ENCODE peak calls at places on chromosomes 13 and 19, in ten cellular contexts. N is ascending aorta, F is cardiac muscle cell, D is suprapubic skin, X is astrocyte of the spinal cord, P is PC-3, L is tibial nerve, Z is AG09319, G is AG04450, J is mesothelial cell of epicardium. T is an unnamed sample.
A peak's percentile ranks its signal among the peaks of the same experiment; 100 is the strongest.

GRCh38 chr19:44580366-44580895 is 32.9 kb upstream of the IGSF23 start:
- DNase-seq in N (no peak), F (no peak), D (no peak), X (no peak), P (no peak), L (no peak), Z (no peak), G (no peak), J (no peak), T (no peak)

GRCh38 chr13:102347490-102347889 is 54.4 kb downstream of the FGF14 start:
- DNase-seq in N (no peak), F (no peak), D (no peak), X (no peak), P (no peak), L (no peak), Z (no peak), G (no peak), J (no peak), T (no peak)

GRCh38 chr19:18967358-18968146 is 26.5 kb upstream of the HOMER3 start:
- DNase-seq in N (peak; percentile 50), F (no peak), D (peak; percentile 91), X (peak; percentile 25), P (peak; percentile 77), L (peak; percentile 23), Z (no peak), G (no peak), J (no peak), T (no peak)

GRCh38 chr13:68697551-68697950 is 1410.1 kb upstream of the ATXN8OS start:
- DNase-seq in N (no peak), F (no peak), D (no peak), X (peak; percentile 23), P (no peak), L (no peak), Z (no peak), G (no peak), J (no peak), T (no peak)

GRCh38 chr13:98796798-98797197 is 44.3 kb upstream of the SLC15A1 start:
- DNase-seq in N (no peak), F (no peak), D (no peak), X (no peak), P (no peak), L (no peak), Z (no peak), G (no peak), J (no peak), T (no peak)

GRCh38 chr19:42023121-42023942 is 29.3 kb upstream of the ATP1A3 start:
- DNase-seq in N (no peak), F (peak; percentile 29), D (no peak), X (no peak), P (peak; percentile 23), L (no peak), Z (no peak), G (no peak), J (no peak), T (peak; percentile 54)

GRCh38 chr13:30607908-30608307 is 9.8 kb upstream of the USPL1 start:
- DNase-seq in N (no peak), F (no peak), D (no peak), X (no peak), P (no peak), L (no peak), Z (no peak), G (no peak), J (no peak), T (no peak)

GRCh38 chr19:6354098-6354674 is 7.1 kb upstream of the CLPP start:
- DNase-seq in N (no peak), F (no peak), D (no peak), X (no peak), P (peak; percentile 36), L (no peak), Z (no peak), G (no peak), J (no peak), T (no peak)

DNA sequence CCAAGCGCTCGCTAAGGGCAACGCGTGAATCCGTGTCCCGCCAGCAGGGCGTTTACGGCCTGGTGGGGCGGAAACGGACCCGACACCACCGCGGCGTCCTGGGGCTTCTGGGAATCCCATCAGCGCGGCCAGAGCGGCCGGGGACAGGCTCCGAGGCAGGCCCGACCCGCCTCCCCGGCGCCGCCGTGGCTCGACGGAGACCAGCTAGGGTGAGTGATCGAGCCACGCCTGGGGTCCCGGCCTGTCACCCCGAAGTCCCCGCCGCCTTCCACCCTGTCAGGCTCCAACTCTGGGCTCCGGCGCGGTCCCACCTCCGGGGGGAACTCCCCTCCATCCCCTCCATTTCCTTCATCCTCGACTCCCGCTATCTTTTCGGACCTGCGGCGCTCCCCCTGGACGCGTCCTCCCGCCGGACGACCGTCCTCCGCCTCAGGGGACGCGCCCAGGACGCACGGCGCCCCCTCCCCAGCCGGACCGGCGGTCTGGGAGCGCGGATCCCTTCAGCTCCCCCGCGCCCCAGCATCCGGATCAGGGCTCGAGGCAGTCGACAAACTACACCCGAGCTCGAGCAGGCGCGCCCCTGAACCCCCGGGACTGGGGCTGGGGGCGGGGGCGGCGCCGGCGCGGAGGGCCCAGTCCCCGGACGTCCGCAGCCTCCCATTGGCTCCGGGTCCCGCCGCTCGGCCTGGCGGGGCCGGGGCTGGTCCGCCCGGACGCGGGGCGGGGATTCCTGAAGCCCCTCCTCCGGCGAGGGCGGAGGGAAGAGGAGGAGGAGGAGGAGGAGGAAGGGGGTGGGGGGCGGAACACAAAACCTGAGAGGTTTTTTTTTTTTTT is 643 bp upstream of the BICRA start:
- DNase-seq in N (peak; percentile 65), F (peak; percentile 96), D (peak; percentile 95), X (peak; percentile 96), P (peak; percentile 93), L (peak; percentile 91), Z (peak; percentile 84), G (peak; percentile 78), J (peak; percentile 93), T (peak; percentile 99)
- TF ChIP-seq CTCF in N (peak; percentile 22), F (no peak), D (peak; percentile 32), X (peak; percentile 22), P (peak; percentile 15), L (no peak), Z (peak; percentile 23), G (peak; percentile 39), J (no peak), T (no peak)

GRCh38 chr13:20053891-20054290 is 95.4 kb downstream of the ZMYM2 start:
- DNase-seq in N (no peak), F (no peak), D (no peak), X (no peak), P (no peak), L (no peak), Z (no peak), G (no peak), J (no peak), T (no peak)

GRCh38 chr13:20057214-20057613 is 98.7 kb downstream of the ZMYM2 start:
- DNase-seq in N (no peak), F (no peak), D (no peak), X (no peak), P (no peak), L (no peak), Z (no peak), G (no peak), J (no peak), T (no peak)

GRCh38 chr13:20058476-20058875 is 99.9 kb downstream of the ZMYM2 start:
- DNase-seq in N (no peak), F (no peak), D (no peak), X (no peak), P (no peak), L (no peak), Z (no peak), G (no peak), J (no peak), T (no peak)

GRCh38 chr13:20054586-20054985 is 96.1 kb downstream of the ZMYM2 start:
- DNase-seq in N (no peak), F (no peak), D (no peak), X (no peak), P (no peak), L (no peak), Z (no peak), G (no peak), J (no peak), T (no peak)

DNA sequence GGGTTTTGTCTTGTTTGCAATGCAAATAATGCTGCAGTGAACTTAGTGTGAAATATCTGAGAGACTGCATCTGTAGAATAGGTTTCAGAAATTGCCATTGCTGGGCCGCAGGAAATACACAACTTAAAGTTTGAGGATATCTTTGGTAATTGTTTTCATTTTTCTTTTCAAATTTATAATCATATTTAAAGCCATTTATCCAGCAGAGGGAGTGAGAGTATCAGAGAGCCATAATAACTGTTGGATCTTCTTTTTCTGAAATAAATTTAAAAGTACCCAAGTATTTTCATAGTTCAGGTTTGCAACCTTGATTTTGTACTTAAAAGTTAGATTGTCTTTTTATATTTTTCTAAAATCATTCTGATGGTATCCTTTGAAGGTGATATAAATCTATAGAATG is 99.4 kb downstream of the ZMYM2 start:
- DNase-seq in N (no peak), F (no peak), D (no peak), X (no peak), P (peak; percentile 7), L (no peak), Z (no peak), G (no peak), J (no peak), T (no peak)
- TF ChIP-seq CTCF in N (no peak), F (no peak), D (no peak), X (peak; percentile 2), P (peak; percentile 44), L (no peak), Z (no peak), G (peak; percentile 20), J (no peak), T (no peak)

DNA sequence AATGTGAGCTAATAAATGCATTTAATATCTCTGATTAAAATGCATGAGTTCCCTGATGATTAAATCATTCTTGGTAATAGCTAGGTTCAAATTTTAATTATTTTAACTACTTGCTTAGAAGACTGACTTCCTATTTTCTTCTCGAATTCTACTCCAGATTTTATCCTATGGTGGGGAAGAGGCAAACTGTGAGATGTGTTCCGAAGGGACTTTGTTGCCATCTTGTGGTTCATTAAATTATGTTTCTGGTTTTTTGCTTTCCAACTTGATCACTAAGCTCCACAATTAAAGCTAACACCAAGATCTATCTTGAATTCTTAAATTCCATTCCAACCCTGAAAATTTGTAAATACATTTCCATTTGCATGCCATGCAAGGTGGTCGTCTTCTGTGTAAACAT is 538.4 kb upstream of the PCDH20 start:
- DNase-seq in N (no peak), F (peak; percentile 52), D (no peak), X (peak; percentile 44), P (peak; percentile 50), L (no peak), Z (no peak), G (no peak), J (no peak), T (no peak)
- TF ChIP-seq CTCF in N (peak; percentile 10), F (peak; percentile 22), D (no peak), X (peak; percentile 23), P (peak; percentile 57), L (no peak), Z (no peak), G (no peak), J (peak; percentile 47), T (no peak)

DNA sequence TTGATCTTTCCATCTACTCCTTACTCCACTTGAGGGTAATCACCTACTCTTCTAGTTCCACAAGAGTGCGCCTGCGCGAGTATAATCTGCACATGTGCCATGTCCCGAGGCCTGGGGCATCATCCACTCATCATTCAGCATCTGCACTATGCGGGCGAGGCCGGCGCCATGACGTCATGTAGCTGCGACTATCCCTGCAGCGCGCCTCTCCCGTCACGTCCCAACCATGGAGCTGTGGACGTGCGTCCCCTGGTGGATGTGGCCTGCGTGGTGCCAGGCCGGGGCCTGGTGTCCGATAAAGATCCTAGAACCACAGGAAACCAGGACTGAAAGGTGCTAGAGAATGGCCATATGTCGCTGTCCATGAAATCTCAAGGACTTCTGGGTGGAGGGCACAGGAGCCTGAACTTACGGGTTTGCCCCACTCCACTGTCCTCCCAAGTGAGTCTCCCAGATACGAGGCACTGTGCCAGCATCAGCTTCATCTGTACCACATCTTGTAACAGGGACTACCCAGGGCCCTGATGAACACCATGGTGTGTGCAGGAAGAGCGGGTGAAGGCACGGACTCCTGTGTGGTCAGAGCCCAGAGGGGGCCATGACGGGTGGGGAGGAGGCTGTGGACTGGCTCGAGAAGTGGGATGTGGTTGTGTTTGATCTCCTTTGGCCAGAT is 2.7 kb upstream of the KLK2 start:
- DNase-seq in N (no peak), F (no peak), D (no peak), X (no peak), P (no peak), L (no peak), Z (no peak), G (no peak), J (no peak), T (no peak)
- TF ChIP-seq CTCF in N (no peak), F (peak; percentile 20), D (peak; percentile 8), X (no peak), P (no peak), L (no peak), Z (no peak), G (no peak), J (no peak), T (no peak)